ENCODE peak calls at places on chromosome 5, in five cellular contexts. K is HepG2, M is PC-3, Z is A673, G is HCT116. S is an unnamed sample.
A peak's percentile ranks its signal among the peaks of the same experiment; 100 is the strongest.

GRCh38 chr5:82054004-82054710 is 82.3 kb downstream of the ATG10 start:
- DNase-seq in M (no peak), G (no peak), K (no peak), Z (no peak), S (no peak)

GRCh38 chr5:29296548-29296947 is 1896.9 kb upstream of the CDH6 start:
- DNase-seq in Z (no peak), K (no peak), M (no peak), G (no peak), S (no peak)

GRCh38 chr5:16754621-16755020 is 137.8 kb upstream of the RETREG1 start:
- DNase-seq in Z (peak; percentile 97), M (no peak), G (no peak), K (no peak), S (no peak)

GRCh38 chr5:16759147-16759800 is 142.5 kb upstream of the RETREG1 start:
- DNase-seq in Z (peak; percentile 58), M (no peak), K (no peak), G (no peak), S (no peak)

GRCh38 chr5:68618501-68618900 is 402.9 kb downstream of the PIK3R1 start:
- DNase-seq in G (no peak), K (no peak), Z (no peak), M (no peak), S (no peak)

GRCh38 chr5:16542275-16542674 is 74.5 kb downstream of the RETREG1 start:
- DNase-seq in Z (no peak), G (no peak), K (no peak), M (no peak), S (no peak)

GRCh38 chr5:14491505-14491904 is 90.1 kb upstream of the OTULINL start:
- DNase-seq in Z (no peak), G (no peak), K (no peak), M (peak; percentile 31), S (peak; percentile 82)

GRCh38 chr5:40680741-40681350 is 1.1 kb downstream of the PTGER4 start:
- DNase-seq in Z (peak; percentile 38), M (no peak), K (no peak), G (no peak), S (no peak)

GRCh38 chr5:148563021-148563420 is 91.3 kb downstream of the HTR4 start:
- DNase-seq in M (no peak), K (no peak), Z (no peak), G (no peak), S (no peak)

GRCh38 chr5:137360607-137361006 is 138.5 kb downstream of the SPOCK1 start:
- DNase-seq in G (no peak), M (peak; percentile 14), Z (no peak), K (no peak), S (peak; percentile 64)

GRCh38 chr5:112312810-112313209 is 106.3 kb downstream of the EPB41L4A start:
- DNase-seq in Z (no peak), G (no peak), K (no peak), M (no peak), S (peak; percentile 7)

GRCh38 chr5:33938507-33938796 is 2.3 kb downstream of the RXFP3 start:
- DNase-seq in M (no peak), Z (no peak), K (no peak), G (no peak), S (no peak)

GRCh38 chr5:33937017-33937699 is 972 bp downstream of the RXFP3 start:
- DNase-seq in M (no peak), Z (no peak), G (no peak), K (no peak), S (no peak)

GRCh38 chr5:33937700-33938506 is 1.7 kb downstream of the RXFP3 start:
- DNase-seq in K (no peak), M (no peak), G (no peak), Z (no peak), S (no peak)

GRCh38 chr5:33939863-33940262 is 3.7 kb downstream of the RXFP3 start:
- DNase-seq in M (peak; percentile 27), Z (no peak), K (no peak), G (no peak), S (peak; percentile 62)

DNA sequence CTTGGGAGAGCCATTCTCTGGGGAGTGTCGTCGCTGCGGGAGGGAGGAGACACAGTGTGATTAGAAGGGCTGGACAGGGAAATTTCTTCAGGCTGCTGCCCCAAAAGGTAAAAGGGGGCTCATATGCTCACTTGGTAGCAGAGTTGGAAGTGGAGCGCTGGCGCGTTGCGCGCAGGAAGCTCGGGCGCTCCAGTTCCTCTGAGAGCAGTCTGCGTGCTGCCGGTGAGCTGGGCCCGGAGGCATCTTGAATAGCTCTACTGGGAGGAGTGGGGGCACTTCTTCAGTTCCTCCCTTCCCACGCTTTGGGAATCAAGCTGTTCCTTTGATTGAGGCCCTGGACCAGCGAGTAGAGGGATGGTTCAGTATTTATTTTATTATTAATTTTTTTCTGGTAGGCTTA is 2.7 kb downstream of the RXFP3 start:
- DNase-seq in G (no peak), Z (no peak), M (no peak), K (no peak), S (no peak)
- TF ChIP-seq EZH2 in G (no peak), Z (no peak), M (no peak), K (no peak), S (no peak)

GRCh38 chr5:174720066-174720611 is 4.2 kb upstream of the MSX2 start:
- DNase-seq in K (no peak), M (no peak), G (no peak), Z (no peak), S (no peak)
- TF ChIP-seq EZH2 in K (peak; percentile 82), M (no peak), G (no peak), Z (no peak), S (no peak)

GRCh38 chr5:139394123-139394653 is 716 bp downstream of the PROB1 start:
- DNase-seq in K (no peak), M (no peak), G (no peak), Z (peak; percentile 62), S (peak; percentile 77)
- TF ChIP-seq EZH2 in K (no peak), M (no peak), G (no peak), Z (no peak), S (no peak)

GRCh38 chr5:174735498-174736350 is 11.3 kb downstream of the MSX2 start:
- DNase-seq in G (peak; percentile 45), Z (no peak), K (peak; percentile 5), M (peak; percentile 62), S (peak; percentile 57)
- TF ChIP-seq EZH2 in G (no peak), Z (peak; percentile 93), K (no peak), M (no peak), S (no peak)

GRCh38 chr5:77845273-77845646 is 69.1 kb upstream of the TBCA start:
- DNase-seq in G (no peak), K (no peak), Z (no peak), M (no peak), S (no peak)

GRCh38 chr5:77844408-77845272 is 68.5 kb upstream of the TBCA start:
- DNase-seq in M (no peak), Z (no peak), K (no peak), G (no peak), S (peak; percentile 41)

GRCh38 chr5:77847129-77847460 is 71.0 kb upstream of the TBCA start:
- DNase-seq in M (no peak), Z (no peak), K (no peak), G (no peak), S (no peak)

GRCh38 chr5:77847814-77848290 is 71.7 kb upstream of the TBCA start:
- DNase-seq in G (no peak), Z (no peak), K (no peak), M (no peak), S (no peak)

GRCh38 chr5:77846422-77847128 is 70.4 kb upstream of the TBCA start:
- DNase-seq in M (no peak), Z (no peak), G (no peak), K (no peak), S (no peak)
- TF ChIP-seq EZH2 in M (no peak), Z (no peak), G (no peak), K (no peak), S (no peak)

S was measured in GM23248.